ENCODE peak calls at places on chromosomes 7 and 10, in five cellular contexts. S is stomach, W is uterus, U is heart left ventricle, R is A549. F is an unnamed sample.

GRCh38 chr10:109899578-109900355 is 23.5 kb downstream of the XPNPEP1 start:
- DNase-seq in S (no peak), U (no peak), R (no peak), W (peak), F (no peak)

GRCh38 chr7:40826419-40827216 is 691.8 kb downstream of the SUGCT start:
- DNase-seq in W (no peak), S (no peak), R (no peak), U (no peak), F (no peak)

GRCh38 chr7:31175672-31176071 is 123.6 kb downstream of the ADCYAP1R1 start:
- DNase-seq in U (no peak), R (peak), S (no peak), W (no peak), F (no peak)

GRCh38 chr10:101559596-101560292 is 28.3 kb downstream of the POLL start:
- DNase-seq in R (no peak), W (no peak), U (no peak), S (no peak), F (no peak)

GRCh38 chr10:90437452-90437851 is 420.4 kb downstream of the HTR7 start:
- DNase-seq in W (no peak), U (no peak), R (no peak), S (no peak), F (no peak)

GRCh38 chr7:13457790-13458189 is 531.7 kb downstream of the ETV1 start:
- DNase-seq in U (peak), S (no peak), R (no peak), W (no peak), F (peak)

GRCh38 chr10:3750884-3751283 is 34.1 kb downstream of the KLF6 start:
- DNase-seq in S (no peak), W (no peak), U (no peak), R (no peak), F (no peak)

GRCh38 chr7:3082831-3083230 is 39.2 kb upstream of the CARD11 start:
- DNase-seq in W (no peak), S (no peak), U (no peak), R (peak), F (no peak)

GRCh38 chr10:132676193-132676891 is 109.6 kb downstream of the NKX6-2 start:
- DNase-seq in R (no peak), U (no peak), W (no peak), S (peak), F (no peak)

GRCh38 chr10:36168777-36169176 is 526.7 kb upstream of the FZD8 start:
- DNase-seq in W (no peak), S (no peak), U (no peak), R (no peak), F (no peak)

GRCh38 chr7:23256731-23257130 is 10.2 kb downstream of the GPNMB start:
- DNase-seq in U (no peak), R (no peak), S (no peak), W (no peak), F (no peak)

GRCh38 chr7:82961240-82961639 is 201.4 kb downstream of the PCLO start:
- DNase-seq in S (no peak), R (no peak), U (no peak), W (no peak), F (no peak)

GRCh38 chr10:57898231-57898630 is 369.5 kb downstream of the IPMK start:
- DNase-seq in S (peak), R (no peak), W (no peak), U (no peak), F (no peak)

GRCh38 chr7:1246871-1247526 is 14.3 kb downstream of the UNCX start:
- DNase-seq in S (no peak), W (no peak), U (no peak), R (no peak), F (no peak)

GRCh38 chr7:28296571-28297483 is 115.5 kb upstream of the CREB5 start:
- DNase-seq in U (no peak), R (peak), W (no peak), S (no peak), F (peak)

GRCh38 chr7:79272066-79272669 is 181.3 kb downstream of the MAGI2 start:
- DNase-seq in R (peak), W (no peak), S (no peak), U (no peak), F (no peak)

GRCh38 chr7:28230273-28230672 is 49.7 kb upstream of the JAZF1 start:
- DNase-seq in U (no peak), S (no peak), R (no peak), W (no peak), F (no peak)

GRCh38 chr10:85224366-85224960 is 896.1 kb downstream of the CCSER2 start:
- DNase-seq in U (no peak), R (no peak), W (no peak), S (no peak), F (peak)

GRCh38 chr10:29620112-29620690 is 14.6 kb downstream of the SVIL start:
- DNase-seq in W (no peak), S (no peak), R (no peak), U (no peak), F (no peak)

GRCh38 chr7:101768280-101768679 is 49.1 kb upstream of the CUX1 start:
- DNase-seq in R (no peak), U (no peak), S (no peak), W (no peak), F (no peak)

GRCh38 chr7:25073451-25073850 is 51.6 kb downstream of the CYCS start:
- DNase-seq in U (no peak), W (no peak), S (no peak), R (peak), F (peak)

DNA sequence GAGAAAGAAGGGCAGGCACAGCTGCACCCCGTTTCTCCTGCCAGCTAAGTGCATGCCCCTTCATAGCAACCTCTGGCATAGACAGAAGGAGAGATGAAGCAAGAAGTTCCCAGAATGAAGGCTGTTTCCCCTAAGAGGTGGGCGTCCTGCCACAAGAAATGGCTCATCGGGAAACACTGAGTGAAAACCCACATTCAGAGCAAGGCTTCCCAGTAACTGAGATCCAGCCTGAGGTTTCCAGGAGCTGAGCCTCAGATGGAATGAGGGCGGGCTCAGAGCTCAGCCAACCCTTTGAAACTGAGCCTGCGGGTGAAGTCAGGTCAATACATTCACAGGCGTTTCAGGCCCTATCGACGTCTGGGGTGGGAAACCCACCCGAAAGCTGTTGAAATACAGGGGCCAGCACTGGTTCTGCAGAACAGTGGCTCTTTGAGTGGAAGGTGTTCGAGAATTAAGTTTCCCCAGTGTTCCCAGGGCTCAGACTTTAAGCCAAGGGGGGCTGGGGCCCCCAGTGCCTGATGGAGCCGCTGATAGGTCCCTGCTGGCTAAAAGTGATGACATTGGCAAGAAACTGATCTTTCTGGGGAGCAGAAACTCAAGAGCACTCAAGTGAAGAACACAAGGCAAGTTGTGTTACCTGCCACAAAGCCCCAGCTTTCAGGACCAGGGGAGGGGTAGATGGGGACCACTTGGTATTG is 510.2 kb downstream of the RPS24 start:
- DNase-seq in R (no peak), W (peak), S (peak), U (peak), F (peak)
- TF ChIP-seq POLR2A in R (no peak), W (no peak), S (no peak), U (no peak), F (no peak)

GRCh38 chr7:104985259-104985617 is 28.8 kb upstream of the KMT2E start:
- DNase-seq in S (no peak), R (no peak), W (no peak), U (no peak), F (no peak)

GRCh38 chr7:104982308-104982755 is 31.7 kb upstream of the KMT2E start:
- DNase-seq in R (no peak), U (no peak), S (no peak), W (no peak), F (no peak)

GRCh38 chr7:104984591-104985258 is 29.3 kb upstream of the KMT2E start:
- DNase-seq in S (no peak), W (no peak), R (no peak), U (no peak), F (no peak)

GRCh38 chr7:104982773-104983619 is 31.0 kb upstream of the KMT2E start:
- DNase-seq in S (no peak), U (no peak), R (no peak), W (no peak), F (no peak)

GRCh38 chr7:104983620-104984539 is 30.1 kb upstream of the KMT2E start:
- DNase-seq in R (peak), S (peak), U (peak), W (peak), F (peak)
- TF ChIP-seq POLR2A in R (peak), S (no peak), U (no peak), W (peak), F (peak)

GRCh38 chr7:5523052-5523711 is 99.5 kb upstream of the TNRC18 start:
- DNase-seq in W (no peak), R (peak), S (no peak), U (no peak), F (no peak)
- TF ChIP-seq POLR2A in W (no peak), R (no peak), S (no peak), U (no peak), F (no peak)

DNA sequence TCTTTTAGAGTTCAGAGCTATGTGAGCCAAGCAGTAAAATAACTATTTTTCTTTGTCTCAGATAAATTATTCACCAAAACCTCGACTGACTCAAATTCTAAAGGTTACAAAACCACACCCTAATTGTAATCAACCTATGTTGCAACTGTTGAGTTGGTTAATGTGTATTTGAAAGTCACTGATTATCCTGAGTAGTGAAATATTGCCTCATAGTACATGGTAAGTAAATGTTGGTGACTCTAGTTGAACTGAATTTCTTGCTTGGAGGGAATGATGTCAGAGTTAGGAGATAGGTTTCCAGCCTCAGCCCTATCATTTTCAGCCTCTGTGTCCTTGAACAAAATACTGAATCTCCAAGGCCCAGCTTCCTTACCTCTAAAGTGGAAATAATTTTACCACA is 3.0 kb upstream of the CYP2C18 start:
- DNase-seq in S (no peak), R (peak), U (no peak), W (no peak), F (no peak)
- TF ChIP-seq POLR2A in S (no peak), R (no peak), U (no peak), W (no peak), F (no peak)

DNA sequence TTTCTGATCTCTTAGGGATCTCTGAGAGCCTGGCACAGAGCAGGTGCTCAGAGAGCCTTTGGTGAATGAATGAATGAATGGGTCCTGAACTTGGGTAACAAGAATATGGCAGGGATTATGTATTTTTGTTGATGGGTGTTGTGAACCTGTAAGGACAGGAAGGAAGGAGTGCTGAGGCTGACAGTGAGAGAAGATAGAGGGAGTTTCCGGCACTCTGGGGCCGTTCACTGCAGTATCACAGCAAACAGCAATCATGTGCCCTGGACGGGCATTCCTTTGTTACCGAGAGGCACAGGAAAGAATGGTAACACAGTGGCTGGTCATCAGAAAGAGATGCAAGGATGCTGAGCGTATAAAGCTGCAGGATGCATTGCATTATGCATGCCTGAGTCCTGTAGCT is 286.8 kb downstream of the RPS24 start:
- DNase-seq in U (peak), W (no peak), S (no peak), R (no peak), F (no peak)
- TF ChIP-seq POLR2A in U (no peak), W (no peak), S (no peak), R (no peak), F (no peak)

GRCh38 chr10:10330481-10330880 is 687.2 kb upstream of the CELF2 start:
- DNase-seq in R (no peak), W (no peak), U (no peak), S (no peak), F (no peak)
- TF ChIP-seq POLR2A in R (no peak), W (no peak), U (no peak), S (no peak), F (no peak)

DNA sequence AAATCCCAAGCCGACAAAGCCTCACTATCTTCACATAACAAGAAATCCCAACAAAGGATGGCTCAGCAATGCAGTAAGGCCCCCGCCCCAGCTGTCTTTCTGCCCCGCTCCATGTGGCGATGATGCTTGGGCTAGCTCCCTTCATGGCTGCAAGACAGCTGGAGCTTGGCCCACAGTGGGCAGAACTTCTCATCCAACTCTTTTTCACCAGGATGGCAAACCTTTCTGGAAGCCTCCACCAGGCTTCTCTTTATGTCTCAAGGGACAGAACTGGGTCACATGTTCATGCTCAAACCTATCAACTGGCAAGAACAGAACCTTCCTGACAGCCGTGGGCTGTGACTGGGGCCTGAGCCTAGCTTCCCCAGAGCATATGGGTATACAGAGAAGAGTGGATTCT is 260.5 kb upstream of the MKLN1 start:
- DNase-seq in S (no peak), U (no peak), W (no peak), R (no peak), F (no peak)
- TF ChIP-seq POLR2A in S (no peak), U (no peak), W (no peak), R (no peak), F (no peak)

GRCh38 chr10:16901102-16901501 is 83.9 kb upstream of the RSU1 start:
- DNase-seq in S (no peak), R (no peak), W (no peak), U (no peak), F (no peak)

GRCh38 chr10:16893664-16894063 is 76.4 kb upstream of the RSU1 start:
- DNase-seq in R (peak), S (no peak), W (no peak), U (no peak), F (no peak)

GRCh38 chr10:16891375-16892313 is 74.4 kb upstream of the RSU1 start:
- DNase-seq in S (peak), W (peak), U (peak), R (peak), F (peak)

GRCh38 chr10:16894834-16895233 is 77.6 kb upstream of the RSU1 start:
- DNase-seq in R (no peak), U (no peak), S (no peak), W (no peak), F (no peak)

GRCh38 chr10:16896993-16897392 is 79.8 kb upstream of the RSU1 start:
- DNase-seq in S (no peak), U (no peak), W (no peak), R (no peak), F (no peak)
- TF ChIP-seq POLR2A in S (no peak), U (no peak), W (no peak), R (no peak), F (no peak)

GRCh38 chr7:130888468-130888867 is 154.5 kb upstream of the KLF14 start:
- DNase-seq in S (no peak), U (no peak), R (no peak), W (no peak), F (no peak)

GRCh38 chr7:130884437-130885417 is 150.7 kb upstream of the KLF14 start:
- DNase-seq in R (peak), U (no peak), S (no peak), W (no peak), F (no peak)

GRCh38 chr7:130888017-130888371 is 154.0 kb upstream of the KLF14 start:
- DNase-seq in R (peak), U (no peak), W (no peak), S (no peak), F (no peak)

GRCh38 chr7:130887182-130888016 is 153.4 kb upstream of the KLF14 start:
- DNase-seq in U (no peak), S (no peak), W (no peak), R (peak), F (no peak)

DNA sequence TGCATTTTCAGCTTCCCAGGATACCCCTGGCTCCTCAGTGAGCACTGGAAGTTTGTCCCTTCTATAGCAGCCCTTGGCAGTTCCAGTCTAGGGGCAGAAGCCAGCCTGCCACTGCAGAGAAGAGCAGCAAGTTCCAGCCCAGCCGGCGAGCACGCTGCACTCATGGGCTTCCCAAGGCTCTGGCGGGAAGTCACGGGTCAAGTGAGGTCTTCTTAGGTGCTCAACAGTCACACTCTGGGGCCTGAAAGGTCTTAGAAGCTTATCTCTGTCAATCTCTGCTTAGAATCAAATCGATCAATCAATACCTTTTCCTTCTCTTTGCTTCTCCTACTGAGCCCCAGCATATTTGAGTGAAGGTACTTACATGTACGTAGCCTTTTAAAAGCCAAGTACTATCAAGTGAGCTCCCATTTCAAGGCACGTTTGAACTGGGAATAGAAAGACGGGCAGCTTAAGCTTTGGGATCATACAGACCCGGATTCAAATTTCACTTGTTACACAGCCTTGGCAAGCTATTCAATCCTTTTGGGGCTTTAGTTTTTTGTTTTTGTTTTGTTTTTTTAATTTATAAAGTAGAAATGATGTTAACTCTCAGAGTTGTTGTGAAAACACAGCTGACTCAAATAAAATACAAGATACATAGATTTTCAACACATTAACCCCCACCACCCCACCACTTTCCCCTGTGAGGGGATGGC is 152.6 kb upstream of the KLF14 start:
- DNase-seq in R (no peak), W (no peak), U (no peak), S (no peak), F (peak)
- TF ChIP-seq POLR2A in R (no peak), W (no peak), U (no peak), S (no peak), F (no peak)

GRCh38 chr7:43758861-43759683 is 592 bp downstream of the BLVRA start:
- DNase-seq in W (peak), R (no peak), S (peak), U (no peak), F (peak)
- TF ChIP-seq POLR2A in W (no peak), R (no peak), S (no peak), U (no peak), F (no peak)

F was measured in thyroid gland.